ENCODE peak calls at places on chromosome 14, in seven cellular contexts. L is stomach, C is A549, R is transverse colon, J is K562, B is suprapubic skin, D is ovary. W is an unnamed sample. For H3K4me1, the result is how much of the 10 kb centered on the place peaks cover.

GRCh38 chr14:97705976-97706375 is 908.8 kb downstream of the VRK1 start:
- DNase-seq in L (no peak), C (no peak), R (no peak), J (no peak), B (no peak), D (no peak), W (no peak)

GRCh38 chr14:44528180-44528579 is 21.1 kb upstream of the FSCB start:
- DNase-seq in L (no peak), C (no peak), R (no peak), J (no peak), B (no peak), D (no peak), W (no peak)

GRCh38 chr14:60722836-60723217 is 1.3 kb downstream of the SIX4 start:
- DNase-seq in L (no peak), C (peak), R (peak), J (peak), B (no peak), D (peak), W (no peak)

GRCh38 chr14:32560213-32560857 is 231.2 kb downstream of the AKAP6 start:
- DNase-seq in L (peak), C (peak), R (peak), J (peak), B (no peak), D (peak), W (peak)

GRCh38 chr14:98548071-98548686 is 723.8 kb downstream of the BCL11B start:
- DNase-seq in L (no peak), C (no peak), R (no peak), J (no peak), B (no peak), D (no peak), W (no peak)

GRCh38 chr14:61219256-61219655 is 61.9 kb downstream of the TMEM30B start:
- DNase-seq in L (no peak), C (no peak), R (no peak), J (no peak), B (no peak), D (no peak), W (no peak)

GRCh38 chr14:48391661-48392060 is 716.3 kb upstream of the MDGA2 start:
- DNase-seq in L (no peak), C (no peak), R (no peak), J (no peak), B (no peak), D (no peak), W (no peak)

GRCh38 chr14:89351364-89351957 is 65.6 kb downstream of the FOXN3 start:
- DNase-seq in L (peak), C (peak), R (peak), J (no peak), B (no peak), D (peak), W (no peak)

GRCh38 chr14:45222485-45223262 is 30.3 kb downstream of the MIS18BP1 start:
- DNase-seq in L (no peak), C (no peak), R (no peak), J (no peak), B (no peak), D (no peak), W (no peak)

DNA sequence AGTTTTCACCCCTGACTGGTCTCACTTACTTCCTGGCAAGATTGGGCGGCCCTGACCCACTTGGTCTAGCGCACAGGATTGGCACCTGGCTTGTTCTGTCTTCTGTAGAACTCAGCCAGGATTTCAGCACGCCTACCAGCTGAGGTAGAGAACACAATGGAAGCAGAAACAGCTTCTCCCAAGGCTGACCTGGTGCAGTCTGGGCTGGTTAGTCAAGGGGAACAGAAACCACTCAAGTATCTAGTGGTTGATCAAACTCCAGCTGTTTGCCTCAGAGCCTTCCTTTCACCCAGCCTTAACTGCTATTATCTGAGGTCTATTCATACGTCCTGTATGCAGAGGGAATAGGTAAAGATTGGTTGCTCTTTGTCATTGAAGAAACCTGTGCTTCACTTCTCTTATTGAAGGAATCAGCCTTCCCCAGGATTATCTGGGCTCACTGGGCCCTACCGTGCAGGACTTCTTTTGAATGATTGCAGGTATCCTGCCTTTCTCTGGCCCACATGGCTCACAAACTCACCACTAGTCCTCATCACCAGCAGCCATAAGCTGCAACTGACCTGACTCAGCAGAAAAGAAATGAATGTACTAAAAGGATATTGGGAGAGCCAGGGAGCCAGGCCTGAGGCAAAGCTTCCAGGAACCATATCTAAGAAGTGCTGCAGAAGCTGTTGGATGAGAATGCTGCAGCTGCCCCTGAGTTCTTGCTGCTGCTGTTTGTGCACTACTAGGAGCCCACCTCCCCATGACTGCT is 2.5 kb upstream of the PLEKHD1 start:
- DNase-seq in L (no peak), C (no peak), R (no peak), J (no peak), B (no peak), D (no peak), W (no peak)
- TF ChIP-seq EP300 in L (no peak), C (no peak), R (no peak), J (no peak), B (no peak), D (no peak), W (no peak)

GRCh38 chr14:74568380-74568649 is 43.7 kb downstream of the LTBP2 start:
- DNase-seq in L (no peak), C (no peak), R (no peak), J (no peak), B (no peak), D (no peak), W (no peak)

GRCh38 chr14:74568896-74569295 is 43.1 kb downstream of the LTBP2 start:
- DNase-seq in L (no peak), C (no peak), R (no peak), J (no peak), B (no peak), D (peak), W (peak)

GRCh38 chr14:74566174-74567125 is 45.6 kb downstream of the LTBP2 start:
- DNase-seq in L (no peak), C (peak), R (no peak), J (no peak), B (no peak), D (no peak), W (no peak)

GRCh38 chr14:74567646-74568379 is 44.2 kb downstream of the LTBP2 start:
- DNase-seq in L (no peak), C (no peak), R (no peak), J (no peak), B (no peak), D (no peak), W (no peak)

DNA sequence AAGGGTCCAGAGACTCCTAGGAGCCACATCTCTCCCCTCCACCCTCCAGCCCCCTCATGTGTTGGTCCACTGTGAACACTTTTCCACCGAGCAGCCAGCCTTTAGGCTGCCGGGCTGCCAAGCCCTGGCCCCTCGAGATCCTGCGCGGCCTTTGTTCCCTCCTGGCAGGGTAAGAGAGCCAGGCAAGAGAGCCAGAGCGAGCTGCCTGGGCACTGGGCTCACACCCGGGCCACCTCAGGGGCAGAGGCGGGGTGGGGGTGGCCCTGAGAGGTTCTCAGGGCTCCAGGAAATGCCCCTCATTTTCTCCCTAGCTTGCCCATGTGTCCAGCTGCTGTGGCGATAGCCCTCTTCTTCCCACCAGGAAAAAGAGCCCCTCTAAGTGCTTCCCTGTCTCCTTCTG is 44.8 kb downstream of the LTBP2 start:
- DNase-seq in L (no peak), C (no peak), R (no peak), J (no peak), B (no peak), D (no peak), W (no peak)
- H3K4me1 ChIP-seq in L (half or more), C (half or more), R (under half), J (under half), B (half or more), D (under half), W (under half)

DNA sequence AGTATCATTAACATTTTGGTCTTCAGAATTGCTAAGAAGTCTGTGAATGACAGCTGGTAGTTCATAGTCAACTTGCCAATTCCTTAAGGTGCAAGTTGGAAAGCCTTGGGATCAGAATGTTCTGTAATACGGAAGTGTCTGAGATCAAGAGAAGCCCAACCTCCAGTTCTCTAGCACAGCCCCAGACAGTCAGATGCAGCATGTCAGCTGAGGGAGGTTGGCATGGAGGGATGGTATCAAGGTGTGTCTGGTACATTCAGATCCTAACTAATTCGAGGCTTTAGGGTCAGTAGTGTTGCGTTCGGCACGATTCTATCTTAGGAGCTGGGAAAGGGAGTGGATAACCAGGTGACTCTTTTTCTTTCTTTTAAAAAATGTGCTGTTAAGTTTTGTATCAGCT is 38.3 kb downstream of the FNTB start:
- DNase-seq in L (no peak), C (no peak), R (no peak), J (no peak), B (no peak), D (no peak), W (no peak)
- TF ChIP-seq EP300 in L (no peak), C (no peak), R (no peak), J (no peak), B (peak), D (no peak), W (peak)

DNA sequence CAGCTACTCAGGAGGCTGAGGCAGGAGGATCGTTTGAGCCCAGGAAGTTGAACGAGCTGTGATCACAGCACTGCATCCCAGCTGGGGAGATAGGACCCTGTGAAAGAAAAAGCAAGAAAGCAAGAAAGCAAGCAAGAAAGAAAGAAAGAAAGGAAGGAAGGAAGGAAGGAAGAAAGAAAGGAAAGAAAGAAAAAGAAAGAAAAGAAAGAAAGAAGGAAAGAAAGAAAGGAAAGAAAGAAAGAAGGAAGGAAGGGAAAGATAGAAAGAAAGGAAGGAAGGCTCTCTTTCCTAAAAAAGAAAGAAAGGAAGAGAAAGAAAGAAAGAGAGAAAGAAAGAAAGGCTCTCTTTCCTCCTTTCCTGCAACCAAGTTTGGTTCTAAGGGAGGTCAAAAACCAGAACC is 380.3 kb downstream of the PCNX1 start:
- DNase-seq in L (no peak), C (no peak), R (no peak), J (no peak), B (no peak), D (no peak), W (no peak)
- H3K4me1 ChIP-seq in L (under half), C (under half), R (under half), J (under half), B (under half), D (under half), W (under half)

GRCh38 chr14:59664741-59665140 is 88.1 kb upstream of the CCDC175 start:
- DNase-seq in L (no peak), C (no peak), R (no peak), J (no peak), B (no peak), D (no peak), W (no peak)
- TF ChIP-seq EP300 in L (no peak), C (no peak), R (no peak), J (no peak), B (no peak), D (no peak), W (no peak)